ENCODE peak calls at places on chromosomes 7 and 10, in five cellular contexts. J is neuronal stem cell, F is NT2/D1, A is adrenal gland, S is GM23248. V is an unnamed sample.

GRCh38 chr10:110357252-110357780 is 52.6 kb upstream of the SMNDC1 start:
- DNase-seq in J (no peak), F (no peak), A (no peak), S (peak; percentile 98), V (no peak)

GRCh38 chr10:3720228-3721019 is 64.6 kb downstream of the KLF6 start:
- DNase-seq in J (no peak), F (no peak), A (peak; percentile 35), S (peak; percentile 94), V (peak; percentile 52)

GRCh38 chr10:61791216-61791615 is 110.3 kb upstream of the ARID5B start:
- DNase-seq in J (no peak), F (no peak), A (no peak), S (peak; percentile 29), V (no peak)

GRCh38 chr10:79072994-79073654 is 4.4 kb downstream of the ZMIZ1 start:
- DNase-seq in J (no peak), F (no peak), A (no peak), S (no peak), V (no peak)

GRCh38 chr7:78768859-78769258 is 684.6 kb downstream of the MAGI2 start:
- DNase-seq in J (no peak), F (no peak), A (no peak), S (peak; percentile 31), V (no peak)

GRCh38 chr10:14173706-14174594 is 156.8 kb downstream of the FRMD4A start:
- DNase-seq in J (peak; percentile 43), F (no peak), A (no peak), S (peak; percentile 29), V (no peak)

GRCh38 chr7:45601094-45601493 is 26.9 kb downstream of the ADCY1 start:
- DNase-seq in J (no peak), F (no peak), A (no peak), S (no peak), V (no peak)

GRCh38 chr10:31315453-31315852 is 3.6 kb upstream of the ZEB1 start:
- DNase-seq in J (no peak), F (no peak), A (no peak), S (peak; percentile 95), V (peak; percentile 52)

GRCh38 chr7:107594961-107595737 is 15.1 kb downstream of the BCAP29 start:
- DNase-seq in J (no peak), F (peak; percentile 13), A (no peak), S (peak; percentile 96), V (no peak)

GRCh38 chr7:141369422-141369821 is 181.8 kb upstream of the AGK start:
- DNase-seq in J (no peak), F (no peak), A (peak; percentile 28), S (no peak), V (no peak)

GRCh38 chr10:8356283-8356682 is 301.8 kb downstream of the GATA3 start:
- DNase-seq in J (no peak), F (no peak), A (no peak), S (no peak), V (no peak)

GRCh38 chr10:51001587-51001986 is 72.7 kb upstream of the PRKG1 start:
- DNase-seq in J (no peak), F (no peak), A (no peak), S (peak; percentile 64), V (no peak)

GRCh38 chr7:83347836-83348482 is 185.3 kb upstream of the PCLO start:
- DNase-seq in J (no peak), F (peak; percentile 27), A (no peak), S (peak; percentile 79), V (no peak)

GRCh38 chr7:25353191-25353590 is 124.9 kb upstream of the NPVF start:
- DNase-seq in J (no peak), F (no peak), A (no peak), S (no peak), V (no peak)

GRCh38 chr10:89869180-89869579 is 167.8 kb downstream of the KIF20B start:
- DNase-seq in J (no peak), F (no peak), A (no peak), S (no peak), V (no peak)

GRCh38 chr7:100465299-100465698 is 1.2 kb upstream of the SPACDR start:
- DNase-seq in J (no peak), F (no peak), A (no peak), S (peak; percentile 29), V (no peak)

GRCh38 chr7:1458676-1459511 is at the start of gene MICALL2:
- DNase-seq in J (no peak), F (no peak), A (peak; percentile 94), S (peak; percentile 97), V (peak; percentile 92)

DNA sequence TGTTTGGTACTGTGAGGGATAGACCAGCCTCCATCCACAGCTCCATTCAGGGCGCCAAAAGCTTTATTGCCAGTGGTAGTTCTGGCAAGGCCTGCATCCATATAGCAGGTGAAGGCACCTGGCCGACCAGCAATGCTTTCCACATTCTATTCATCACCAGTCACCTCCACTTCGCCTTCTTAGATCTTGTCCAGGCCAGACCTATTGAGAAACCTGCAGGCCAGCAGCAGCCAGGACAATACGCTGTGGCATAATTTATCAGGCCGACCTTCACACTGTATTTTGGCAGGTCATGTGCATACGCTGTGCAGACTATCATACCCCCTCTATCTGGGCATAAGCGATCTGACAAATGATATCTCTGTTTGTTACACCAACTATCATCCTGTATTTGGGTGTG is 15.2 kb upstream of the KNDC1 start:
- DNase-seq in J (no peak), F (no peak), A (peak; percentile 65), S (no peak), V (no peak)
- H3K27me3 ChIP-seq in J (peaks cover 15% of the 10 kb centered on the region), F (no peaks in the 10 kb centered on the region), A (peaks cover 12% of the 10 kb centered on the region), S (peaks cover 34% of the 10 kb centered on the region), V (no peaks in the 10 kb centered on the region)

DNA sequence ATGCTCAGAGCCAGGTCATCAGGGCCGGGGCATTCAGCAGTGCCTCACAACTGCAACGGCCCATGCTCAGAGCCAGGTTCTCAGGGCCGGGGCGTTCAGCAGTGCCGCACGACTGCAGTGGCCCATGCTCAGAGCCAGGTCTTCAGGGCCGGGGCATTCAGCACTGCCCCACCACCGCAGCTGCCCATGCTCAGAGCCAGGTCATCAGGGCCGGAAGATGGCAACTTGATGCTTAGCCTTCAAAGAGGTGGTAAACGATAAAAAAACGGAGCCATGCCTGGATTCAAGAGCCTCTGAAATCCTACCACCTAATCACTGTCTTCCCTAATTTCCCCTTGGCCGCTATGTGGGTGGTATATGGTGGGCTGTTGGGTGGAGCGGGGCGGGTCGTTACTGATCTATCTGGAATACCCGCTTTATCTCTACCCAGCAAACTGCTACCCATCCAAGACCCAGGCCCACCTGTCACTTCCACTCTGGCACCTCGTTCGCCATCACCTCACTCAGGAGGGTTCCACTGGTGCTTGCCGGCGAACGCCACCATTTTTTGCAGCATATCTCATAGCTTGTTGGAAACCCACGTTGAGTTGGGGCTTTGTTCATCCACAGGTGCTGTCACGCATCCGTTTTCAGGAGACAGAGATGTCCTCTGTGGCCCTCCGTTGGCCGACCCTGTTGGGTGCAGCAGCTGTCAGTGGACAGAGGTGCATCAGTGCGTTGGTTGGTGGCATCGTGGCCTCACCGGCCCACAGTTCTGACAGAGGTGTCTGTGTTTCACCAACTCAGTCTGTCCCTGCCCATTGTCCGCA is 221.1 kb downstream of the EBF3 start:
- DNase-seq in J (no peak), F (no peak), A (peak; percentile 6), S (no peak), V (no peak)
- H3K36me3 ChIP-seq in J (no peaks in the 10 kb centered on the region), F (no peaks in the 10 kb centered on the region), A (no peaks in the 10 kb centered on the region), S (no peaks in the 10 kb centered on the region), V (no peaks in the 10 kb centered on the region)

GRCh38 chr7:151257990-151258389 is 9.5 kb upstream of the SMARCD3 start:
- DNase-seq in J (no peak), F (no peak), A (peak; percentile 16), S (no peak), V (no peak)
- H3K27me3 ChIP-seq in J (peaks cover 32% of the 10 kb centered on the region), F (peaks cover 39% of the 10 kb centered on the region), A (no peaks in the 10 kb centered on the region), S (peaks cover 25% of the 10 kb centered on the region), V (no peaks in the 10 kb centered on the region)

GRCh38 chr10:11325817-11326216 is 285.6 kb downstream of the USP6NL start:
- DNase-seq in J (no peak), F (no peak), A (no peak), S (peak; percentile 75), V (no peak)

GRCh38 chr10:11328264-11329054 is 283.0 kb downstream of the USP6NL start:
- DNase-seq in J (no peak), F (no peak), A (no peak), S (peak; percentile 55), V (no peak)

GRCh38 chr10:11324761-11325321 is 286.6 kb downstream of the USP6NL start:
- DNase-seq in J (no peak), F (no peak), A (no peak), S (no peak), V (no peak)

GRCh38 chr10:11326241-11326640 is 285.2 kb downstream of the USP6NL start:
- DNase-seq in J (no peak), F (no peak), A (no peak), S (no peak), V (no peak)

DNA sequence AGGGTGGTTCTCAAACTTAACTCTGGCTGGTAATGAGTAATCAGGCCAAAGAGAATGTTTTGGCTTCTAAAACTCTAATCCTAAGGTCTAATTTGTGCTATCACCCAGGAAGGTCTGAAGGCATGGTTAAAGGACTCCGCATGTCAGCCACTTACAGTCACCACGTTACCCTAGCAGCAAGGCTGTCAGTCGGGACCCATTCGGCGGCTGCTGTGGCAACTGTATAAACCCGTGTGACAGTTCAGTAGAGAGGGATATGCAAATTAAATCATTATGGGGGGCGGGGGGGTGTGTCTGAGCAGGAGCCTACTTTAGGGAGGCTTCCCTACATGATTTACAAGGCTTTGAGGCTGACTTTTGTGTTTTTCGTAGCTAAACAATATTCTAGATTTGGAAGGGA is 284.5 kb downstream of the USP6NL start:
- DNase-seq in J (no peak), F (no peak), A (no peak), S (no peak), V (no peak)
- H3K36me3 ChIP-seq in J (no peaks in the 10 kb centered on the region), F (no peaks in the 10 kb centered on the region), A (no peaks in the 10 kb centered on the region), S (no peaks in the 10 kb centered on the region), V (peaks cover 73% of the 10 kb centered on the region)

GRCh38 chr10:49620286-49620810 is 6.5 kb downstream of the CHAT start:
- DNase-seq in J (no peak), F (no peak), A (no peak), S (no peak), V (no peak)
- H3K27me3 ChIP-seq in J (peaks cover 73% of the 10 kb centered on the region), F (peaks cover 17% of the 10 kb centered on the region), A (peaks cover 17% of the 10 kb centered on the region), S (peaks cover 66% of the 10 kb centered on the region), V (no peaks in the 10 kb centered on the region)

GRCh38 chr10:813286-813685 is 118.2 kb downstream of the LARP4B start:
- DNase-seq in J (no peak), F (no peak), A (no peak), S (peak; percentile 48), V (no peak)

GRCh38 chr10:811379-811778 is 120.1 kb downstream of the LARP4B start:
- DNase-seq in J (no peak), F (no peak), A (no peak), S (no peak), V (no peak)

GRCh38 chr10:810351-810846 is 120.9 kb upstream of the DIP2C start:
- DNase-seq in J (peak; percentile 18), F (peak; percentile 23), A (no peak), S (no peak), V (no peak)

GRCh38 chr10:812787-813186 is 118.7 kb downstream of the LARP4B start:
- DNase-seq in J (no peak), F (no peak), A (no peak), S (no peak), V (no peak)

GRCh38 chr10:811781-812180 is 119.7 kb downstream of the LARP4B start:
- DNase-seq in J (no peak), F (no peak), A (no peak), S (no peak), V (no peak)
- H3K36me3 ChIP-seq in J (peaks cover 47% of the 10 kb centered on the region), F (peaks cover 84% of the 10 kb centered on the region), A (no peaks in the 10 kb centered on the region), S (peaks cover 56% of the 10 kb centered on the region), V (peaks cover 96% of the 10 kb centered on the region)

GRCh38 chr7:151790826-151791379 is 86.0 kb downstream of the PRKAG2 start:
- DNase-seq in J (no peak), F (no peak), A (no peak), S (no peak), V (peak; percentile 28)
- H3K27me3 ChIP-seq in J (peaks cover 13% of the 10 kb centered on the region), F (no peaks in the 10 kb centered on the region), A (no peaks in the 10 kb centered on the region), S (peaks cover 18% of the 10 kb centered on the region), V (no peaks in the 10 kb centered on the region)

GRCh38 chr10:815338-816104 is 116.0 kb downstream of the LARP4B start:
- DNase-seq in J (no peak), F (no peak), A (no peak), S (no peak), V (no peak)
- H3K36me3 ChIP-seq in J (peaks cover 57% of the 10 kb centered on the region), F (peaks cover 86% of the 10 kb centered on the region), A (no peaks in the 10 kb centered on the region), S (peaks cover 53% of the 10 kb centered on the region), V (peaks cover 98% of the 10 kb centered on the region)

V was measured in psoas muscle.